ENCODE peak calls at places on chromosomes 5 and 9, in five cellular contexts. E is GM13977, G is fibroblast of pulmonary artery, N is SK-N-SH, C is osteocyte. L is an unnamed sample.

GRCh38 chr9:3271581-3271980 is 254.2 kb downstream of the RFX3 start:
- DNase-seq in E (no peak), G (no peak), N (no peak), C (no peak), L (no peak)

GRCh38 chr9:113591899-113592625 is 128.5 kb downstream of the RGS3 start:
- DNase-seq in E (no peak), G (no peak), N (no peak), C (no peak), L (peak; percentile 7)

GRCh38 chr5:78763659-78764189 is 115.2 kb upstream of the LHFPL2 start:
- DNase-seq in E (no peak), G (no peak), N (no peak), C (no peak), L (no peak)

GRCh38 chr5:117562647-117563046 is 988.0 kb upstream of the SEMA6A start:
- DNase-seq in E (no peak), G (no peak), N (no peak), C (no peak), L (no peak)

GRCh38 chr9:123544007-123544827 is 188.2 kb downstream of the CRB2 start:
- DNase-seq in E (peak; percentile 57), G (peak; percentile 69), N (peak; percentile 64), C (no peak), L (no peak)

GRCh38 chr5:134125195-134126015 is 10.9 kb downstream of the TCF7 start:
- DNase-seq in E (no peak), G (peak; percentile 50), N (peak; percentile 82), C (peak; percentile 90), L (no peak)

GRCh38 chr9:25415723-25416122 is 262.5 kb downstream of the TUSC1 start:
- DNase-seq in E (no peak), G (no peak), N (no peak), C (no peak), L (no peak)

GRCh38 chr9:113356686-113357292 is 7.4 kb downstream of the BSPRY start:
- DNase-seq in E (no peak), G (no peak), N (no peak), C (no peak), L (no peak)

GRCh38 chr9:79469164-79469563 is 102.6 kb upstream of the TLE4 start:
- DNase-seq in E (no peak), G (no peak), N (no peak), C (no peak), L (no peak)

GRCh38 chr5:134578578-134579283 is 53.3 kb downstream of the JADE2 start:
- DNase-seq in E (no peak), G (no peak), N (peak; percentile 14), C (no peak), L (peak; percentile 32)

GRCh38 chr5:77842247-77842646 is 66.1 kb upstream of the TBCA start:
- DNase-seq in E (no peak), G (peak; percentile 29), N (no peak), C (no peak), L (no peak)

GRCh38 chr5:170184007-170184687 is 48.6 kb upstream of the C5orf58 start:
- DNase-seq in E (peak; percentile 52), G (peak; percentile 64), N (peak; percentile 74), C (peak; percentile 88), L (peak; percentile 64)

GRCh38 chr5:138504799-138505198 is 38.2 kb downstream of the ETF1 start:
- DNase-seq in E (no peak), G (peak; percentile 31), N (no peak), C (no peak), L (no peak)

GRCh38 chr5:82347213-82347947 is 69.2 kb upstream of the RPS23 start:
- DNase-seq in E (no peak), G (peak; percentile 60), N (no peak), C (peak; percentile 88), L (no peak)

GRCh38 chr5:82352146-82352791 is 74.1 kb upstream of the RPS23 start:
- DNase-seq in E (no peak), G (no peak), N (no peak), C (no peak), L (no peak)

GRCh38 chr5:82348749-82349148 is 70.6 kb upstream of the RPS23 start:
- DNase-seq in E (no peak), G (no peak), N (no peak), C (no peak), L (no peak)

GRCh38 chr5:82351754-82352145 is 73.6 kb upstream of the RPS23 start:
- DNase-seq in E (peak; percentile 46), G (peak; percentile 91), N (peak; percentile 63), C (no peak), L (peak; percentile 36)

DNA sequence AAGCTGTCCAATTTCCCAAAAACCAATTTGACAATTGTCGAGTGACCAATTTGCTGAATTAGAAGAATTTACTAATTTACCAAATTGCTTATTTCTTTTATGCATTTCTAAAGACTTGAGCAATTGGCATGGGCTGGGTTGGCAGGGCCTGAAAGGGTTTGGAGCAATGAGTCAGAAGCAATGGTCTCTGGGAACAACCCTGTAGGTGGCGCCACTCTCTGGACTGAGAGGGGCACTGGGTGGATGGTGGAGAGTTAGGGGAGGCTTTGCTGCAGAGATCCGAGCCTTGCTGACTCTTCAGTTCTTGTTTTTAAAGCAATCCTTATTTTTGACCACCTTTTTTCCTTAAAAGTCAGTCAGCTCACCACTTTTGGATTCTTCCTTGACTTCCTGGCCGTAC is 71.5 kb upstream of the RPS23 start:
- DNase-seq in E (no peak), G (no peak), N (peak; percentile 22), C (no peak), L (no peak)
- TF ChIP-seq CTCF in E (peak; percentile 50), G (peak; percentile 44), N (peak; percentile 58), C (peak; percentile 45), L (no peak)

GRCh38 chr5:140348104-140348503 is 1.7 kb upstream of the HBEGF start:
- DNase-seq in E (no peak), G (no peak), N (no peak), C (no peak), L (peak; percentile 61)

GRCh38 chr5:140345919-140346347 is 470 bp downstream of the HBEGF start:
- DNase-seq in E (no peak), G (peak; percentile 68), N (peak; percentile 88), C (peak; percentile 87), L (peak; percentile 76)

GRCh38 chr5:140347382-140347781 is 979 bp upstream of the HBEGF start:
- DNase-seq in E (no peak), G (no peak), N (no peak), C (no peak), L (no peak)

GRCh38 chr5:140344683-140345423 is 1.6 kb downstream of the HBEGF start:
- DNase-seq in E (no peak), G (no peak), N (no peak), C (no peak), L (no peak)

DNA sequence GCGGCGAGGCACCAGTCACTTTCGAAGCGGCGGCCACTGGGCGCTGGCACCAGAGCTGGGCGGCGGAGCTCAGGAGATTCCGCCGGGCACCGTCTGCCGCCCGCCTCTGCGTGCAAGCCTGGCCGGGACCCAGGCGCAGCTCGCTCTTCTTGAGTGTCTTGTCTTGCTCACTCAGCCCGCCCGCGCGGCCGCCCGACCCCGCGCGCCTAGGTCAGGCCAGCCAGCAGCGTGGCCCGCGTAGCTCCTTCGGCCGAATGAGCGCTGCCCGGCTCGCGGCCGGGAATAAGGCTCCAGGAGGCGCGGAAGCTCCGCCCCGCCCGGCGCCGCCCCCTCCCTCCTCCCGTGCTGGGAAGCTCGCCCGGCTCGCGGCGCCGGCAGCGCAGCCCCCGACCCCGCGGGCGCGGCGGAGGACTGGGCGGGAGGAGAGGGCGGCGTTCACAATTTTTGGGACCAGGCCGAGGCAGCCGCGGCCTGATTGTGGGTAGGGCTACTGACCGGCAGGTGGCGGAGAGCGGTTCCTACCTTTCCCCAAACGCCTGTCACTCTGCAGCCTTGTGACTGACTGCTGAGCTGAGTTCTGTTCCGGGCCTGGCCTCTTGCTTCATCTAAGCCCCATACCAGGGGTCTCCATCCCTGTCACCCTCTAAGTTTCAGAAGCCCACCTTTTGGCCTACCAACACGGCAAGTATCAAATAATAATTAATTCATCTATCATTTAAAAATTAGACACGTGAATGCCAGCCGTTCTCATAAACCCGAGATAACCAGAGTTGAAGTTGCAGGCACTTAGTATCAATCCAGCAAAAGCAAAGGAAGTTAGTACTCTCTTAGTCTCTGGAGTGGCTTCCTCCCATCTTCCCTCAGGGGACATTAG is at the start of gene HBEGF:
- DNase-seq in E (peak; percentile 87), G (peak; percentile 71), N (peak; percentile 96), C (peak; percentile 89), L (peak; percentile 91)
- TF ChIP-seq CTCF in E (peak; percentile 65), G (peak; percentile 41), N (peak; percentile 43), C (peak; percentile 56), L (no peak)

GRCh38 chr9:69743930-69744329 is 15.9 kb downstream of the PTAR1 start:
- DNase-seq in E (no peak), G (no peak), N (no peak), C (no peak), L (no peak)

GRCh38 chr9:69748304-69748703 is 11.5 kb downstream of the PTAR1 start:
- DNase-seq in E (no peak), G (no peak), N (no peak), C (no peak), L (no peak)

GRCh38 chr9:69744688-69745380 is 15.0 kb downstream of the PTAR1 start:
- DNase-seq in E (no peak), G (no peak), N (no peak), C (no peak), L (no peak)

GRCh38 chr9:69746859-69747560 is 12.8 kb downstream of the PTAR1 start:
- DNase-seq in E (no peak), G (no peak), N (no peak), C (no peak), L (no peak)

DNA sequence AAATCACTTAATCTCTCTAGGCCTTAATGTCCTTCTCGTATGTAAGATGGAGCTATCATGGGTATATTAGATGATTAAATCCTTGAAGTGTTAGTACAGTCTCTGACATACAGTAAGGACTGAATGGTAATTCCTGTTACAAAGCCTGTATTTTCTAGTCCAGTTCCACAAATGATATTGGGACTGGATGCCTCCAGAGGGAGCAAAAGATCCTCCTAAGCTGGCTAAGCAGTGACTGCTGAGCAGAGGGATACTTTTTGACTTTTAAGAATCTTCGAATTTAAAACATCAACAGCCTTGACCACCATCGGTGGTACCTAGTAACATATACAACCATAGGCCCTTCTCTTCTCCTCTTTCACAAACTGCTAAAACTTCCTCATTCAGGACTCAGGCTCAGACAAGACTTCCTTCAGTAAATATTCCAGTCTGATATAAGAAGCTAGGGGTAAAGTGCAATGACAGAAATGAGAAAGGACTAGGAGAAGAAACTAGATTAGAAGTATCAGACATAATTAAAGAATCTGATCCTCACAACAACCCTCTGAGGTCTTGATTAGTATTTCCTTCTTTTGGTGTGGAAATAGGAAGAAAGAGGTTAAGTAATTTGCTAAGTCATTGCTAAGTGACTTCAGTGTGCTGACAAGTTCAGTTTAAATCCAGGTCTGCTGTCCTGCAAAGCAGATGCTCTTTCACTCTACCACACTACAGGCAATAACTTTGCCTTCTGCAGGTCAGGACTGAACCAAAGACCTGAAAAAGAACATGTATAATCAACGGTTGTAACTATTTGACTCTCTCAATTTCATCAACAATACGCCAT is 13.9 kb downstream of the PTAR1 start:
- DNase-seq in E (no peak), G (peak; percentile 51), N (no peak), C (no peak), L (no peak)
- TF ChIP-seq CTCF in E (no peak), G (peak; percentile 41), N (peak; percentile 43), C (peak; percentile 48), L (no peak)

GRCh38 chr9:84863372-84863771 is 193.8 kb downstream of the NTRK2 start:
- DNase-seq in E (no peak), G (no peak), N (no peak), C (no peak), L (no peak)

GRCh38 chr9:84862786-84863185 is 193.3 kb downstream of the NTRK2 start:
- DNase-seq in E (no peak), G (peak; percentile 46), N (no peak), C (no peak), L (no peak)

GRCh38 chr9:84858373-84858772 is 188.8 kb downstream of the NTRK2 start:
- DNase-seq in E (no peak), G (no peak), N (no peak), C (no peak), L (no peak)

GRCh38 chr9:84862308-84862707 is 192.8 kb downstream of the NTRK2 start:
- DNase-seq in E (no peak), G (no peak), N (no peak), C (no peak), L (no peak)

GRCh38 chr9:84860423-84861115 is 191.0 kb downstream of the NTRK2 start:
- DNase-seq in E (no peak), G (no peak), N (no peak), C (no peak), L (no peak)
- TF ChIP-seq CTCF in E (no peak), G (no peak), N (no peak), C (no peak), L (no peak)